ENCODE peak calls at places on chromosomes 16 and 17, in four cellular contexts. One of them, this sample, is unnamed.

GRCh38 chr17:79485991-79486390 is 124.9 kb downstream of the RBFOX3 start:
- DNase-seq in CD4-positive, CD25-positive, alpha-beta regulatory T cell: no peak
- DNase-seq in CD4-positive, alpha-beta T cell: no peak
- DNase-seq in hepatocyte: no peak
- DNase-seq in this sample: no peak

GRCh38 chr17:72715906-72716572 is 376.4 kb downstream of the SLC39A11 start:
- DNase-seq in CD4-positive, CD25-positive, alpha-beta regulatory T cell: no peak
- DNase-seq in CD4-positive, alpha-beta T cell: no peak
- DNase-seq in hepatocyte: peak
- DNase-seq in this sample: no peak

GRCh38 chr16:68272501-68273209 is 8.3 kb downstream of the SLC7A6 start:
- DNase-seq in CD4-positive, CD25-positive, alpha-beta regulatory T cell: peak
- DNase-seq in CD4-positive, alpha-beta T cell: peak
- DNase-seq in hepatocyte: no peak
- DNase-seq in this sample: peak

GRCh38 chr17:7932483-7932891 is 481 bp downstream of the CNTROB start:
- DNase-seq in CD4-positive, CD25-positive, alpha-beta regulatory T cell: no peak
- DNase-seq in CD4-positive, alpha-beta T cell: no peak
- DNase-seq in hepatocyte: peak
- DNase-seq in this sample: peak

GRCh38 chr17:32746698-32747097 is 130.2 kb downstream of the MYO1D start:
- DNase-seq in CD4-positive, CD25-positive, alpha-beta regulatory T cell: no peak
- DNase-seq in CD4-positive, alpha-beta T cell: no peak
- DNase-seq in hepatocyte: no peak
- DNase-seq in this sample: no peak

GRCh38 chr16:46620265-46621005 is 744 bp downstream of the SHCBP1 start:
- DNase-seq in CD4-positive, CD25-positive, alpha-beta regulatory T cell: no peak
- DNase-seq in CD4-positive, alpha-beta T cell: no peak
- DNase-seq in hepatocyte: no peak
- DNase-seq in this sample: no peak

GRCh38 chr17:65423346-65424140 is 137.9 kb downstream of the AXIN2 start:
- DNase-seq in CD4-positive, CD25-positive, alpha-beta regulatory T cell: no peak
- DNase-seq in CD4-positive, alpha-beta T cell: no peak
- DNase-seq in hepatocyte: no peak
- DNase-seq in this sample: no peak

GRCh38 chr16:67158637-67159600 is 790 bp downstream of the TRADD start:
- DNase-seq in CD4-positive, CD25-positive, alpha-beta regulatory T cell: peak
- DNase-seq in CD4-positive, alpha-beta T cell: peak
- DNase-seq in hepatocyte: peak
- DNase-seq in this sample: peak

GRCh38 chr16:85604145-85604705 is 8.9 kb upstream of the GSE1 start:
- DNase-seq in CD4-positive, CD25-positive, alpha-beta regulatory T cell: no peak
- DNase-seq in CD4-positive, alpha-beta T cell: no peak
- DNase-seq in hepatocyte: no peak
- DNase-seq in this sample: no peak

GRCh38 chr17:40320771-40321501 is 12.0 kb downstream of the RARA start:
- DNase-seq in CD4-positive, CD25-positive, alpha-beta regulatory T cell: no peak
- DNase-seq in CD4-positive, alpha-beta T cell: peak
- DNase-seq in hepatocyte: no peak
- DNase-seq in this sample: peak

GRCh38 chr17:77324227-77324626 is 183.5 kb downstream of the SEC14L1 start:
- DNase-seq in CD4-positive, CD25-positive, alpha-beta regulatory T cell: no peak
- DNase-seq in CD4-positive, alpha-beta T cell: no peak
- DNase-seq in hepatocyte: no peak
- DNase-seq in this sample: peak

GRCh38 chr16:77383606-77384187 is 51.1 kb downstream of the ADAMTS18 start:
- DNase-seq in CD4-positive, CD25-positive, alpha-beta regulatory T cell: no peak
- DNase-seq in CD4-positive, alpha-beta T cell: no peak
- DNase-seq in hepatocyte: no peak
- DNase-seq in this sample: no peak

GRCh38 chr17:48636177-48637018 is 10.2 kb upstream of the HOXB9 start:
- DNase-seq in CD4-positive, CD25-positive, alpha-beta regulatory T cell: no peak
- DNase-seq in CD4-positive, alpha-beta T cell: peak
- DNase-seq in hepatocyte: peak
- DNase-seq in this sample: peak

GRCh38 chr17:79043931-79044320 is 20.0 kb downstream of the C1QTNF1 start:
- DNase-seq in CD4-positive, CD25-positive, alpha-beta regulatory T cell: no peak
- DNase-seq in CD4-positive, alpha-beta T cell: no peak
- DNase-seq in hepatocyte: no peak
- DNase-seq in this sample: no peak

GRCh38 chr17:622356-622755 is 92.3 kb downstream of the VPS53 start:
- DNase-seq in CD4-positive, CD25-positive, alpha-beta regulatory T cell: no peak
- DNase-seq in CD4-positive, alpha-beta T cell: no peak
- DNase-seq in hepatocyte: peak
- DNase-seq in this sample: no peak

GRCh38 chr17:28346746-28347246 is 10.5 kb downstream of the POLDIP2 start:
- DNase-seq in CD4-positive, CD25-positive, alpha-beta regulatory T cell: no peak
- DNase-seq in CD4-positive, alpha-beta T cell: no peak
- DNase-seq in hepatocyte: peak
- DNase-seq in this sample: no peak

GRCh38 chr16:2093793-2094192 is 41.9 kb downstream of the PKD1 start:
- DNase-seq in CD4-positive, CD25-positive, alpha-beta regulatory T cell: no peak
- DNase-seq in CD4-positive, alpha-beta T cell: no peak
- DNase-seq in hepatocyte: peak
- DNase-seq in this sample: no peak

GRCh38 chr16:7227193-7227825 is 105.3 kb upstream of the RBFOX1 start:
- DNase-seq in CD4-positive, CD25-positive, alpha-beta regulatory T cell: no peak
- DNase-seq in CD4-positive, alpha-beta T cell: no peak
- DNase-seq in hepatocyte: peak
- DNase-seq in this sample: no peak

GRCh38 chr17:75457047-75457654 is 716 bp downstream of the TMEM94 start:
- DNase-seq in CD4-positive, CD25-positive, alpha-beta regulatory T cell: no peak
- DNase-seq in CD4-positive, alpha-beta T cell: no peak
- DNase-seq in hepatocyte: peak
- DNase-seq in this sample: peak
- H3K27ac ChIP-seq in CD4-positive, CD25-positive, alpha-beta regulatory T cell: no peak
- H3K27ac ChIP-seq in CD4-positive, alpha-beta T cell: no peak
- H3K27ac ChIP-seq in hepatocyte: peak
- H3K27ac ChIP-seq in this sample: peak

GRCh38 chr16:87582221-87582965 is 19.9 kb upstream of the JPH3 start:
- DNase-seq in CD4-positive, CD25-positive, alpha-beta regulatory T cell: no peak
- DNase-seq in CD4-positive, alpha-beta T cell: no peak
- DNase-seq in hepatocyte: no peak
- DNase-seq in this sample: no peak
- H3K27ac ChIP-seq in CD4-positive, CD25-positive, alpha-beta regulatory T cell: no peak
- H3K27ac ChIP-seq in CD4-positive, alpha-beta T cell: no peak
- H3K27ac ChIP-seq in hepatocyte: peak
- H3K27ac ChIP-seq in this sample: peak

GRCh38 chr16:56298948-56299602 is 107.8 kb downstream of the GNAO1 start:
- DNase-seq in CD4-positive, CD25-positive, alpha-beta regulatory T cell: no peak
- DNase-seq in CD4-positive, alpha-beta T cell: no peak
- DNase-seq in hepatocyte: no peak
- DNase-seq in this sample: peak
- H3K27ac ChIP-seq in CD4-positive, CD25-positive, alpha-beta regulatory T cell: no peak
- H3K27ac ChIP-seq in CD4-positive, alpha-beta T cell: no peak
- H3K27ac ChIP-seq in hepatocyte: no peak
- H3K27ac ChIP-seq in this sample: peak

GRCh38 chr16:71917900-71918299 is 22.6 kb downstream of the IST1 start:
- DNase-seq in CD4-positive, CD25-positive, alpha-beta regulatory T cell: no peak
- DNase-seq in CD4-positive, alpha-beta T cell: no peak
- DNase-seq in hepatocyte: peak
- DNase-seq in this sample: no peak
- H3K27ac ChIP-seq in CD4-positive, CD25-positive, alpha-beta regulatory T cell: no peak
- H3K27ac ChIP-seq in CD4-positive, alpha-beta T cell: no peak
- H3K27ac ChIP-seq in hepatocyte: peak
- H3K27ac ChIP-seq in this sample: no peak

GRCh38 chr17:47621293-47622178 is 28.2 kb upstream of the KPNB1 start:
- DNase-seq in CD4-positive, CD25-positive, alpha-beta regulatory T cell: no peak
- DNase-seq in CD4-positive, alpha-beta T cell: no peak
- DNase-seq in hepatocyte: peak
- DNase-seq in this sample: no peak
- H3K27ac ChIP-seq in CD4-positive, CD25-positive, alpha-beta regulatory T cell: no peak
- H3K27ac ChIP-seq in CD4-positive, alpha-beta T cell: no peak
- H3K27ac ChIP-seq in hepatocyte: peak
- H3K27ac ChIP-seq in this sample: no peak

DNA sequence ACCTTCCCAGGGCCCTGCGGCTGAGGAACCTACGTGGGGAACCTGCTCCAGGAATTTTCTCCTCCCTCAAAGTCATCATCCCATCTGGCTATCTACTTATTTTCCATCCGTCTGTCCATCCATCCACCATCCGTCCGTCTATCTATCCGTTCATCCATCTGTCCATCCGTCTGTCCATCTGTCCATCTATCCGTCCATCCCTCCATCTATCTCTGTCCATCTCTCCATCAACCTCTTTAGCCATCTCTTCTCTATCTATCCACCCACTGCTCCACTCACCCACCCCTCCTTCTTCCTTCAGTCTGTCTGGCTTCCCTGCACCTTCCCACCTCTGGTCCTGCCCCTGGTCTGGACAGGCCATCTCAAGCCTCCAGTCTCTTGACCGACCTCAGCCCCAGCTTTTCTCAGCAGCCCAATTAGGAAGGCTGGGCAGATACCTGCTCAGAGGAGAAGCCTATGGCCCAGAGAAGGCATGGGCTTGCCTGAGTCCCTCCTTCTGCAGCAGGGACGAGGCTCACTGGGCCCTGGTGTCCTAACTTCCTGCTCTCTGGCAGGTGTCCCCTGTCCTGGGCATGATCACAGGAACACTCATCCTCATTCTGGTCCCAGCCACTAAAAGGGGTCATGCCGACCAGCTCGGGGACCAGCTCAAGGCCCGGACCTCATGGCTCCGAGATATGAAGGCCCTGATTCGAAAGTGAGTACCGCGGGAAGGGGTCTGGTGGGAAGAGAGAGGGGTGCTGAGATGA is 23.0 kb downstream of the MYBBP1A start:
- DNase-seq in CD4-positive, CD25-positive, alpha-beta regulatory T cell: no peak
- DNase-seq in CD4-positive, alpha-beta T cell: no peak
- DNase-seq in hepatocyte: no peak
- DNase-seq in this sample: no peak
- H3K27ac ChIP-seq in CD4-positive, CD25-positive, alpha-beta regulatory T cell: no peak
- H3K27ac ChIP-seq in CD4-positive, alpha-beta T cell: no peak
- H3K27ac ChIP-seq in hepatocyte: no peak
- H3K27ac ChIP-seq in this sample: peak

GRCh38 chr16:12753203-12754023 is 50.3 kb downstream of the CPPED1 start:
- DNase-seq in CD4-positive, CD25-positive, alpha-beta regulatory T cell: no peak
- DNase-seq in CD4-positive, alpha-beta T cell: no peak
- DNase-seq in hepatocyte: no peak
- DNase-seq in this sample: no peak
- H3K27ac ChIP-seq in CD4-positive, CD25-positive, alpha-beta regulatory T cell: no peak
- H3K27ac ChIP-seq in CD4-positive, alpha-beta T cell: no peak
- H3K27ac ChIP-seq in hepatocyte: no peak
- H3K27ac ChIP-seq in this sample: no peak

GRCh38 chr16:78689536-78689935 is 590.1 kb downstream of the WWOX start:
- DNase-seq in CD4-positive, CD25-positive, alpha-beta regulatory T cell: no peak
- DNase-seq in CD4-positive, alpha-beta T cell: no peak
- DNase-seq in hepatocyte: no peak
- DNase-seq in this sample: no peak

GRCh38 chr16:78695371-78695770 is 595.9 kb downstream of the WWOX start:
- DNase-seq in CD4-positive, CD25-positive, alpha-beta regulatory T cell: no peak
- DNase-seq in CD4-positive, alpha-beta T cell: no peak
- DNase-seq in hepatocyte: no peak
- DNase-seq in this sample: no peak

GRCh38 chr16:78696797-78697196 is 597.3 kb downstream of the WWOX start:
- DNase-seq in CD4-positive, CD25-positive, alpha-beta regulatory T cell: no peak
- DNase-seq in CD4-positive, alpha-beta T cell: no peak
- DNase-seq in hepatocyte: no peak
- DNase-seq in this sample: no peak

GRCh38 chr16:78697426-78697825 is 598.0 kb downstream of the WWOX start:
- DNase-seq in CD4-positive, CD25-positive, alpha-beta regulatory T cell: no peak
- DNase-seq in CD4-positive, alpha-beta T cell: no peak
- DNase-seq in hepatocyte: no peak
- DNase-seq in this sample: no peak

GRCh38 chr16:78693496-78693895 is 594.0 kb downstream of the WWOX start:
- DNase-seq in CD4-positive, CD25-positive, alpha-beta regulatory T cell: no peak
- DNase-seq in CD4-positive, alpha-beta T cell: no peak
- DNase-seq in hepatocyte: no peak
- DNase-seq in this sample: no peak
- H3K27ac ChIP-seq in CD4-positive, CD25-positive, alpha-beta regulatory T cell: no peak
- H3K27ac ChIP-seq in CD4-positive, alpha-beta T cell: no peak
- H3K27ac ChIP-seq in hepatocyte: no peak
- H3K27ac ChIP-seq in this sample: no peak

DNA sequence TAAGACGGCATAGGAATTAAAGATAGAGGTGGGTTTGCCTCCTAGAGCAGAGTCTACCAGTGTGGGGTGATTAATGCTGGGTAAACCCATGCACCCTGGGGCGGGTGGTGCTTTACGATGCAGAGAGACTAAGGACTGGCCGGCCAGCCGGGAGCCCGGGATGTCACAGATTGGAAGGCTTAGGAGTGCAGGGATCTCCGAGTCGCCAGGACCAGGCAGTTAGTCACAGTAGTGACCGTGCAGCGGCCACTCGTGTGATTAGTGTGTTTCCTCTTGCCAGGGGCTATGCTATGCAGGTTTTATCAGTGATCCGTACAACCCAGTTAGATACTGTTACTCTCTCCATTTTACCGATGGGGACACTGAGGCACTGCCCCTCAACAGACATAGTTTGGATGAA is 10.4 kb downstream of the CMIP start:
- DNase-seq in CD4-positive, CD25-positive, alpha-beta regulatory T cell: no peak
- DNase-seq in CD4-positive, alpha-beta T cell: no peak
- DNase-seq in hepatocyte: no peak
- DNase-seq in this sample: no peak
- H3K27ac ChIP-seq in CD4-positive, CD25-positive, alpha-beta regulatory T cell: no peak
- H3K27ac ChIP-seq in CD4-positive, alpha-beta T cell: no peak
- H3K27ac ChIP-seq in hepatocyte: no peak
- H3K27ac ChIP-seq in this sample: no peak